ENCODE peak calls at places on chromosomes 7 and 10, in six cellular contexts. G is left ventricle myocardium inferior, A is upper lobe of right lung, J is cardiac fibroblast, O is body of pancreas, H is breast epithelium. R is an unnamed sample.
A peak's percentile ranks its signal among the peaks of the same experiment; 100 is the strongest.

GRCh38 chr7:28626629-28627262 is 214.4 kb downstream of the CREB5 start:
- DNase-seq in O (no peak), J (peak; percentile 56), A (no peak), G (no peak), H (no peak), R (no peak)

GRCh38 chr10:44966816-44967509 is 7.4 kb downstream of the RASSF4 start:
- DNase-seq in H (no peak), G (no peak), O (no peak), A (no peak), J (no peak), R (peak; percentile 4)

GRCh38 chr10:13970231-13970966 is 360.3 kb downstream of the FRMD4A start:
- DNase-seq in O (no peak), H (no peak), G (no peak), A (no peak), J (no peak), R (no peak)

GRCh38 chr7:114104035-114104434 is 185.2 kb upstream of the PPP1R3A start:
- DNase-seq in J (no peak), G (no peak), A (no peak), O (no peak), H (no peak), R (no peak)

GRCh38 chr7:2301510-2301860 is 12.8 kb downstream of the SNX8 start:
- DNase-seq in H (no peak), G (no peak), A (no peak), J (no peak), O (no peak), R (no peak)

GRCh38 chr10:110141185-110141584 is 66.2 kb upstream of the MXI1 start:
- DNase-seq in A (no peak), O (no peak), G (no peak), H (no peak), J (peak; percentile 76), R (no peak)

GRCh38 chr7:117193564-117193963 is 129.3 kb downstream of the WNT2 start:
- DNase-seq in A (no peak), H (no peak), J (peak; percentile 40), G (no peak), O (no peak), R (no peak)

GRCh38 chr7:74272305-74273038 is 16.7 kb upstream of the CLIP2 start:
- DNase-seq in J (peak; percentile 97), G (peak; percentile 75), H (no peak), A (peak; percentile 88), O (peak; percentile 79), R (no peak)

GRCh38 chr10:15306881-15307280 is 64.2 kb downstream of the FAM171A1 start:
- DNase-seq in H (no peak), J (no peak), O (no peak), G (no peak), A (no peak), R (no peak)

GRCh38 chr7:42869131-42870020 is 42.5 kb downstream of the C7orf25 start:
- DNase-seq in H (no peak), G (no peak), A (no peak), J (no peak), O (no peak), R (no peak)

GRCh38 chr10:60901561-60902235 is 42.3 kb downstream of the RHOBTB1 start:
- DNase-seq in O (no peak), A (no peak), J (no peak), H (peak; percentile 58), G (peak; percentile 81), R (no peak)

GRCh38 chr7:82050134-82050533 is 280.3 kb upstream of the HGF start:
- DNase-seq in O (no peak), A (no peak), H (no peak), G (no peak), J (peak; percentile 90), R (peak; percentile 22)

GRCh38 chr7:98617051-98617959 is at the start of gene NPTX2:
- DNase-seq in O (peak; percentile 82), H (no peak), A (peak; percentile 72), J (peak; percentile 64), G (peak; percentile 53), R (no peak)

GRCh38 chr10:89207801-89208551 is 859 bp upstream of the CH25H start:
- DNase-seq in G (peak; percentile 62), A (peak; percentile 79), O (peak; percentile 27), J (peak; percentile 22), H (no peak), R (no peak)

GRCh38 chr10:73886625-73887024 is 12.3 kb upstream of the CAMK2G start:
- DNase-seq in H (no peak), J (no peak), A (no peak), O (no peak), G (no peak), R (no peak)

GRCh38 chr7:47183896-47184629 is 397.8 kb downstream of the TNS3 start:
- DNase-seq in J (no peak), A (no peak), G (peak; percentile 31), H (no peak), O (peak; percentile 42), R (no peak)

GRCh38 chr7:1509226-1509625 is 5.0 kb upstream of the INTS1 start:
- DNase-seq in H (no peak), G (no peak), O (no peak), J (no peak), A (no peak), R (no peak)

GRCh38 chr10:58746470-58747185 is 234.0 kb downstream of the BICC1 start:
- DNase-seq in H (no peak), A (no peak), G (no peak), J (no peak), O (peak; percentile 7), R (no peak)

GRCh38 chr10:32680803-32681557 is 235.0 kb downstream of the CCDC7 start:
- DNase-seq in O (no peak), A (no peak), G (no peak), J (no peak), H (no peak), R (no peak)

GRCh38 chr7:108109216-108109908 is 20.8 kb downstream of the LAMB4 start:
- DNase-seq in H (no peak), A (no peak), G (no peak), O (peak; percentile 25), J (peak; percentile 32), R (no peak)

GRCh38 chr7:128115821-128116723 is 84.8 kb upstream of the LRRC4 start:
- DNase-seq in O (no peak), J (no peak), G (no peak), H (no peak), A (no peak), R (no peak)

GRCh38 chr10:59181668-59182067 is 5.2 kb downstream of the PHYHIPL start:
- DNase-seq in J (peak; percentile 76), A (no peak), H (no peak), O (peak; percentile 70), G (no peak), R (no peak)

GRCh38 chr10:108783897-108784296 is 1139.4 kb downstream of the XPNPEP1 start:
- DNase-seq in A (no peak), O (peak; percentile 5), H (no peak), G (no peak), J (peak; percentile 46), R (no peak)

GRCh38 chr10:103781329-103782061 is 73.9 kb downstream of the SH3PXD2A start:
- DNase-seq in H (no peak), J (peak; percentile 68), G (no peak), A (no peak), O (no peak), R (no peak)
- TF ChIP-seq CTCF in H (no peak), J (peak; percentile 51), G (peak; percentile 16), A (no peak), O (no peak), R (no peak)

GRCh38 chr10:11454958-11455566 is 156.4 kb downstream of the USP6NL start:
- DNase-seq in A (no peak), J (no peak), O (no peak), H (no peak), G (no peak), R (no peak)
- TF ChIP-seq CTCF in A (peak; percentile 17), J (peak; percentile 26), O (no peak), H (no peak), G (peak; percentile 17), R (no peak)

GRCh38 chr10:43689955-43690771 is 41.5 kb upstream of the ZNF32 start:
- DNase-seq in A (peak; percentile 94), H (peak; percentile 85), G (peak; percentile 90), O (peak; percentile 83), J (peak; percentile 89), R (peak; percentile 68)

GRCh38 chr10:43693602-43694001 is 44.9 kb upstream of the ZNF32 start:
- DNase-seq in A (no peak), G (no peak), H (no peak), J (peak; percentile 79), O (no peak), R (no peak)

GRCh38 chr10:43689618-43689954 is 40.9 kb upstream of the ZNF32 start:
- DNase-seq in O (peak; percentile 71), A (peak; percentile 87), J (peak; percentile 52), G (peak; percentile 78), H (peak; percentile 64), R (no peak)

GRCh38 chr10:43692051-43692825 is 43.6 kb upstream of the ZNF32 start:
- DNase-seq in J (peak; percentile 96), G (no peak), H (no peak), O (peak; percentile 38), A (peak; percentile 43), R (no peak)

GRCh38 chr10:43691503-43691902 is 42.8 kb upstream of the ZNF32 start:
- DNase-seq in A (no peak), O (no peak), H (no peak), G (no peak), J (peak; percentile 74), R (no peak)
- TF ChIP-seq CTCF in A (no peak), O (no peak), H (no peak), G (no peak), J (peak; percentile 38), R (no peak)

GRCh38 chr7:124101173-124101768 is 68.4 kb upstream of the TMEM229A start:
- DNase-seq in G (no peak), O (peak; percentile 13), H (no peak), J (peak; percentile 43), A (no peak), R (no peak)
- TF ChIP-seq CTCF in G (peak; percentile 27), O (peak; percentile 29), H (no peak), J (peak; percentile 31), A (peak; percentile 41), R (no peak)

DNA sequence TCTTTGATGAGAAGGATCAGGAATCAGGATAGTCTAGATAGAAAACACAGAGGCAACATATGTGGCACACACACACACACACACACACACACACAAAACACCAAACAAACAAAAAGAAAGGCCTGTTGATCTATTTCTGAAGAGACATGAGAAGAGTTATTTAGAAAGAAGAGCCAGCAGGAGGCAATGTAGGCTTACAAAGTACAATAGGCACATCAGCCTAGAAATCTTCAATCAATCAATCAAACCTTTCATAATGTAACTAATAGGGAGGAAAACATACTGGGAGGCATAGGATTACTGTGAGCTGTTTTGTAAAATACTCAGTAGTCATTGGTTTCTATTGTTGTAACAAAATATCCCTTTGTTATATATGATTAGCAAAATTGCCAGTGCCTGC is 47.3 kb upstream of the TES start:
- DNase-seq in H (no peak), O (no peak), J (no peak), A (no peak), G (no peak), R (no peak)
- TF ChIP-seq CTCF in H (no peak), O (no peak), J (no peak), A (no peak), G (no peak), R (no peak)

GRCh38 chr7:125126376-125126775 is 196.8 kb upstream of the POT1 start:
- DNase-seq in A (no peak), H (no peak), O (no peak), J (peak; percentile 74), G (no peak), R (no peak)
- TF ChIP-seq CTCF in A (no peak), H (no peak), O (no peak), J (no peak), G (no peak), R (no peak)

R was measured in omental fat pad.